ENCODE peak calls at places on chromosomes 11 and 22, in five cellular contexts. B is SW 1271; R is EH; E is activated CD8-positive, alpha-beta memory T cell treated with anti-CD3 and anti-CD28 coated beads, Interleukin-2, amount 50 U/mL, for 48 hours; L is activated gamma-delta T cell treated with Interleukin-2 at 50 U/mL for 16 hours. U is an unnamed sample.

GRCh38 chr11:128472128-128473110 is 114.9 kb downstream of the ETS1 start:
- DNase-seq in B (no peak), R (peak; percentile 86), E (no peak), L (no peak), U (no peak)

GRCh38 chr11:61472282-61472681 is 36.3 kb upstream of the LRRC10B start:
- DNase-seq in B (no peak), R (peak; percentile 29), E (no peak), L (no peak), U (no peak)

GRCh38 chr11:133081730-133082452 is 450.4 kb downstream of the OPCML start:
- DNase-seq in B (no peak), R (no peak), E (no peak), L (no peak), U (no peak)

GRCh38 chr11:100438366-100438765 is 248.7 kb upstream of the ARHGAP42 start:
- DNase-seq in B (no peak), R (no peak), E (no peak), L (no peak), U (no peak)

GRCh38 chr11:86484164-86484794 is 109.6 kb downstream of the CCDC81 start:
- DNase-seq in B (peak; percentile 48), R (peak; percentile 98), E (no peak), L (no peak), U (peak; percentile 95)

GRCh38 chr22:44752285-44753188 is at the start of gene ARHGAP8:
- DNase-seq in B (no peak), R (no peak), E (no peak), L (no peak), U (no peak)

GRCh38 chr11:90639687-90640086 is 416.8 kb upstream of the CHORDC1 start:
- DNase-seq in B (no peak), R (no peak), E (no peak), L (no peak), U (no peak)

GRCh38 chr11:20131744-20132666 is 28.3 kb downstream of the DBX1 start:
- DNase-seq in B (no peak), R (peak; percentile 71), E (peak; percentile 71), L (peak; percentile 24), U (peak; percentile 78)

GRCh38 chr11:96303067-96303466 is 39.9 kb downstream of the MAML2 start:
- DNase-seq in B (peak; percentile 28), R (peak; percentile 77), E (no peak), L (no peak), U (no peak)

GRCh38 chr11:16772141-16772512 is 33.7 kb downstream of the C11orf58 start:
- DNase-seq in B (no peak), R (no peak), E (no peak), L (no peak), U (no peak)

GRCh38 chr11:76674517-76675400 is 4.2 kb upstream of the LRRC32 start:
- DNase-seq in B (no peak), R (no peak), E (no peak), L (no peak), U (peak; percentile 57)

GRCh38 chr11:107468596-107468995 is 11.0 kb upstream of the CWF19L2 start:
- DNase-seq in B (no peak), R (peak; percentile 19), E (no peak), L (no peak), U (no peak)

U was measured in NCI-H526.